ENCODE peak calls at places on chromosome 15, in nine cellular contexts. F is tibial artery, G is cardiac muscle cell, K is aorta, C is right cardiac atrium, J is brain microvascular endothelial cell, I is HL-60, X is IMR-90, N is testis. L is an unnamed sample.

GRCh38 chr15:44136991-44137477 is 58.0 kb downstream of the FRMD5 start:
- DNase-seq in G (no peak), I (no peak), F (no peak), C (no peak), N (no peak), X (no peak), K (no peak), J (no peak), L (no peak)

GRCh38 chr15:79973445-79974180 is 2.6 kb upstream of the BCL2A1 start:
- DNase-seq in G (no peak), J (no peak), F (no peak), X (no peak), N (no peak), I (no peak), K (no peak), C (no peak), L (no peak)

GRCh38 chr15:42159381-42160015 is 3.1 kb upstream of the PLA2G4F start:
- DNase-seq in I (no peak), G (peak), F (no peak), X (no peak), N (no peak), J (no peak), C (peak), K (no peak), L (no peak)

GRCh38 chr15:69060041-69060481 is 45.6 kb downstream of the NOX5 start:
- DNase-seq in K (no peak), F (no peak), X (no peak), C (peak), G (peak), J (no peak), N (peak), I (no peak), L (no peak)

GRCh38 chr15:57100136-57100539 is 181.7 kb downstream of the TCF12 start:
- DNase-seq in N (no peak), J (no peak), F (no peak), X (no peak), K (no peak), C (no peak), I (peak), G (no peak), L (no peak)

GRCh38 chr15:76903251-76903681 is 1.9 kb downstream of the SCAPER start:
- DNase-seq in N (no peak), G (peak), J (peak), X (peak), K (no peak), F (no peak), I (no peak), C (no peak), L (peak)

GRCh38 chr15:37788767-37789391 is 145.6 kb upstream of the TMCO5A start:
- DNase-seq in F (no peak), N (no peak), I (no peak), J (no peak), X (no peak), G (no peak), K (no peak), C (no peak), L (no peak)

GRCh38 chr15:32909431-32909830 is 191.6 kb downstream of the GREM1 start:
- DNase-seq in J (peak), C (no peak), G (no peak), F (no peak), N (no peak), K (no peak), I (peak), X (peak), L (no peak)

GRCh38 chr15:68644996-68645395 is 66.2 kb downstream of the CORO2B start:
- DNase-seq in G (peak), C (no peak), K (no peak), J (no peak), N (no peak), F (no peak), X (no peak), I (no peak), L (no peak)

GRCh38 chr15:39199076-39199475 is 381.8 kb upstream of the THBS1 start:
- DNase-seq in F (no peak), X (peak), G (peak), J (peak), K (no peak), N (no peak), I (no peak), C (peak), L (no peak)

GRCh38 chr15:62067448-62068044 is 769 bp downstream of the C2CD4A start:
- DNase-seq in X (no peak), F (no peak), I (no peak), N (peak), K (peak), J (no peak), C (peak), G (peak), L (peak)

GRCh38 chr15:36967929-36968328 is 132.4 kb downstream of the MEIS2 start:
- DNase-seq in K (no peak), N (no peak), X (no peak), J (no peak), F (no peak), C (no peak), I (no peak), G (no peak), L (no peak)

GRCh38 chr15:68275165-68275746 is 2.3 kb upstream of the FEM1B start:
- DNase-seq in C (no peak), K (no peak), X (peak), G (no peak), F (no peak), I (no peak), J (no peak), N (no peak), L (peak)

GRCh38 chr15:85804481-85805165 is 9.9 kb upstream of the KLHL25 start:
- DNase-seq in F (no peak), I (no peak), G (no peak), K (peak), X (no peak), J (no peak), N (no peak), C (no peak), L (no peak)

GRCh38 chr15:78449220-78449999 is 11.4 kb downstream of the IREB2 start:
- DNase-seq in J (no peak), C (no peak), F (no peak), X (no peak), G (no peak), K (no peak), N (no peak), I (no peak), L (no peak)

GRCh38 chr15:96362759-96363678 is 32.5 kb downstream of the NR2F2 start:
- DNase-seq in G (no peak), K (no peak), X (no peak), F (no peak), I (no peak), C (no peak), J (no peak), N (no peak), L (no peak)

GRCh38 chr15:74664028-74664616 is 31.7 kb downstream of the EDC3 start:
- DNase-seq in G (no peak), C (peak), K (no peak), J (peak), X (peak), N (no peak), I (no peak), F (peak), L (peak)

GRCh38 chr15:35439291-35439690 is 106.7 kb downstream of the DPH6 start:
- DNase-seq in K (no peak), J (peak), N (no peak), F (no peak), C (no peak), G (no peak), I (no peak), X (peak), L (no peak)

GRCh38 chr15:67506775-67507747 is 13.9 kb upstream of the C15orf61 start:
- DNase-seq in I (peak), C (no peak), F (no peak), X (peak), J (no peak), G (no peak), N (no peak), K (no peak), L (no peak)

GRCh38 chr15:70748281-70748747 is 15.0 kb downstream of the UACA start:
- DNase-seq in N (peak), C (peak), I (no peak), G (no peak), F (peak), K (peak), J (no peak), X (peak), L (no peak)

GRCh38 chr15:36632196-36632595 is 52.8 kb downstream of the CDIN1 start:
- DNase-seq in G (no peak), F (no peak), J (peak), I (no peak), N (no peak), C (no peak), K (no peak), X (peak), L (no peak)

GRCh38 chr15:80174017-80174746 is 21.4 kb downstream of the FAH start:
- DNase-seq in F (peak), G (no peak), K (peak), J (peak), I (no peak), C (no peak), N (peak), X (peak), L (no peak)

GRCh38 chr15:45149060-45149459 is 19.3 kb downstream of the DUOX1 start:
- DNase-seq in G (no peak), N (no peak), I (no peak), K (peak), F (no peak), X (no peak), J (no peak), C (no peak), L (no peak)

GRCh38 chr15:98881526-98882517 is 125.8 kb downstream of the PGPEP1L start:
- DNase-seq in G (peak), X (peak), J (no peak), C (peak), N (no peak), I (peak), K (no peak), F (no peak), L (peak)

GRCh38 chr15:78077053-78077859 is at the start of gene TBC1D2B:
- DNase-seq in I (no peak), X (peak), C (peak), J (no peak), K (peak), F (peak), G (peak), N (peak), L (peak)

GRCh38 chr15:77057650-77058049 is 13.3 kb downstream of the TSPAN3 start:
- DNase-seq in C (no peak), I (no peak), X (no peak), G (no peak), K (no peak), J (no peak), F (no peak), N (no peak), L (no peak)

GRCh38 chr15:40336129-40337122 is 4.3 kb downstream of the CCDC9B start:
- DNase-seq in C (no peak), X (no peak), K (no peak), G (peak), F (no peak), I (no peak), N (no peak), J (no peak), L (no peak)

GRCh38 chr15:48242015-48242414 is 35.9 kb downstream of the SLC12A1 start:
- DNase-seq in J (no peak), F (no peak), G (no peak), I (no peak), X (no peak), N (no peak), C (no peak), K (no peak), L (no peak)

GRCh38 chr15:48532938-48533337 is 112.6 kb downstream of the FBN1 start:
- DNase-seq in F (no peak), I (no peak), K (no peak), J (no peak), N (no peak), G (no peak), C (no peak), X (no peak), L (no peak)

GRCh38 chr15:44468713-44469385 is 41.4 kb downstream of the CTDSPL2 start:
- DNase-seq in J (peak), G (no peak), I (peak), F (no peak), N (no peak), X (peak), K (no peak), C (no peak), L (no peak)

GRCh38 chr15:84810073-84810840 is 6.9 kb upstream of the ALPK3 start:
- DNase-seq in K (no peak), C (no peak), X (peak), I (no peak), G (no peak), F (no peak), N (no peak), J (no peak), L (no peak)

GRCh38 chr15:25674948-25675347 is 188.2 kb downstream of the ATP10A start:
- DNase-seq in J (no peak), N (peak), G (no peak), F (peak), X (no peak), K (peak), C (peak), I (no peak), L (no peak)

DNA sequence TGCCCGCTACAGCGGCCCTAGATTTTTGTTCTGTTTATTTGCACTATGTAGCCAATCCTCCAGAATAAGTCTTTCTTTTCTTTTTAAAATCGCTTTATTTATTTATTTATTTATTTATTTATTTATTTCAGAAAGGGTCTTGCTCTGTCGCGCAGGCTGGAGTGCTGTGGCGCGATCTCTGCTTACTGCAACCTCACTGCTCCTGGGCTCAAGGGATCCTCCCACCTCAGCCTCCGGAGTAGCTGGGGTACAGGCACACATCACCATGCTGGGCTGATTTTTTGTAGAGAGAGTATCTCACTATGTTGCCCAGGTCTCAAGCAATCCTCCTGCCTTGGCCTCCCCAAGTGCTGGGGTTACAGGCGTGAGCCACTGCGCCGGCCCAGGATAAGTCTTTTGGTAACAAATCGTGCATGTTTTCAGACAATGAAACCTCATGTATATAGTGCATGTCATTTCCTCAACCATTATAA is 333 bp upstream of the MTFMT start:
- DNase-seq in I (no peak), C (no peak), X (no peak), N (no peak), K (no peak), G (no peak), J (no peak), F (no peak), L (no peak)
- H3K27ac ChIP-seq in I (no peak), C (no peak), X (no peak), N (no peak), K (no peak), G (no peak), J (no peak), F (peak), L (no peak)

GRCh38 chr15:90872481-90873184 is 4.2 kb downstream of the FURIN start:
- DNase-seq in K (no peak), C (peak), J (peak), G (no peak), N (no peak), X (peak), F (no peak), I (no peak), L (peak)
- H3K4me3 ChIP-seq in K (peak), C (peak), J (peak), G (peak), N (peak), X (peak), F (peak), I (peak), L (peak)

GRCh38 chr15:52428297-52428696 is 100.4 kb downstream of the MYO5A start:
- DNase-seq in C (no peak), G (no peak), I (no peak), K (no peak), N (no peak), X (peak), J (no peak), F (no peak), L (no peak)
- H3K27ac ChIP-seq in C (no peak), G (no peak), I (no peak), K (no peak), N (no peak), X (no peak), J (no peak), F (no peak), L (peak)

DNA sequence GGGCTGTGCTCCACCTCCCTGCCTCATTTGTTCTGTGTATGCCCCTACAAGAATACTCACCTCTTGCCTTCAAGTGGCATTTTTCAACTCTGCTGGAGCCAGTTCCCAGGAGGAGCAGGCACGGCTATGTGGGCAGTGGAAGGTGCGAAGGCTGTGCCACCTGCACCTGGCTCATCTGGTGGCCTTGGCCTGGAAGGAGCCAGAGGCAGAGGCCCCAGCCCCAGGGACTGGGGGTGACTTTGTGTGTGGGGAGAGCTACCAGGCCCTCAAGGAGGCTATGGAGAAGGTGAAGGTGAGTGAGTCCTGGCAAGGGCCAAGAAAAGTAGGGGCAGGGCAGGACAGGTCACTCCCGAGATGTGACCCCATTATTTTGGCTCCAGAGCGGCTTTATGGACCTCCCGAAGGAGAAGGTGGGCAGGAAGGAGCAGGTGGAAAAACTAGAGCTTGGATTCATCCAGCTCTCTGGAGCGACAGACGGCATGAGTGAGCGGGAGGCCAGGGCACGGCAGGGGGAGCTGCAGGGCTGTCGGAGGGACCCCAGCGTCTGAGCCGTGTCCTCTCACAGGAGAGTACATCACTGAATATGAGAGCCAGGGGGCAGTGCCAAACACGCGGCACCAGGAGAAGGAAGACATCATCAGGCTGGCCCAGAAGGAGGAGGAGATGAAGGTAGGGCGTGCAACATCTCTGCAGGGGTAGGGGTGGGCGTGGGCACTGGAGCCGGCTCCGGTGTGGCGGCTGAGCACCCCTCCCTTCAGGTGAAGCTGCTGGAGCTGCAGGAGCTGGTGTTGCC is 57.3 kb upstream of the UBE2Q2 start:
- DNase-seq in N (no peak), G (peak), C (no peak), K (no peak), I (no peak), F (no peak), X (no peak), J (no peak), L (peak)
- H3K4me3 ChIP-seq in N (no peak), G (peak), C (no peak), K (no peak), I (no peak), F (no peak), X (no peak), J (no peak), L (no peak)

DNA sequence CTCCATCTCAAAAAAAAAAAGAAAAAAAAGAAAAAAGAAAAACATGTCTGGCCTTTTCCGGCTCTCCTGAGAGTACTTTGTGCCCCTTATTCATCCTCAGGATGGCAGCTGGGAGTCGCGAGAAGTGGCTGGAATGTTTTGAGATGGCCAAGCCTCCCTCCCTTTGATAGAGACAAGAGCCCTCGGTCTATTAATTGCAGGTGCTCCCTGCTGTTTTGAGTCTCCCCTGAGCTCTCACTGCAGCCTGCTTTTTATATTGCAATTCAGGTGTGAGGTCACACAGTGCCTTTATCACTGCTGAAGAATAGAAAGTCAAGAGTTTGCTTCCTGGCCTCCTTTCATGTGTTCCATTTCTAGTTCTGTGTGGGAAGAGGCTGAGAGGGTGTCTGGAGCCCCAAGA is 10.9 kb downstream of the CA12 start:
- DNase-seq in K (no peak), G (no peak), N (no peak), J (no peak), C (no peak), I (no peak), X (no peak), F (no peak), L (no peak)
- H3K27ac ChIP-seq in K (no peak), G (no peak), N (no peak), J (no peak), C (no peak), I (no peak), X (no peak), F (no peak), L (no peak)

DNA sequence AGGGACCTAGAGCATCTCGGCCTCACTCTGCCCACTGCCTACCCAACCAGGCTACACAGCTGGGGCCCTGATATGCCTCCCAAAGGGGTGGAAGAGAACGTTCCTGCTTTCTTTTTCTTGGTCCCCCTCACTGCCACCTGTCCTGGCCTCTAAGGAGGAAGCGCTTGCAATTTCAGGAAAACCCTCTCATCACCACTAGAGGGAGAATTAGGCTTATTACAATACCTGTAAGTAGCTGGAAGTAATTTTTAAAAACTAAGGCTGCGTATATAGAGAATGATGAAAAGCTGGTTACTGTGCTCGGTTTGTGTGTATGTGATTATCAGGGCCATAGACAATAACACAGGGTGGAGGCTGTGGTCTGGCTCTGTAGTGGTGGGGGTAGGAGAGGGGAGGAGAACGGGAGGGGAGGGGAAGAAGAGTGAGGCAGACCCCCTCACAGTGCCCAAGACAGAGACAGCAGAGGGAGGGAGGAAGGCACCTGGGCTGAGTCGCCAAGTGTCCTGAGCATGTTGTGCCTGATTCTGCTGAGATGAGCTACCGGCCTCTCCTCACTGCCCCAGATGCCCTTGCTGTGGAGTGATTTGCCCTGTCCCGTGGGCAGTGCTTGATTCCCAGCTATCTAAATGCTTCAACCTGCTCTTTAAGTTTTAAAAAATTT is 3.3 kb downstream of the GABRG3 start:
- DNase-seq in I (no peak), C (no peak), K (no peak), J (no peak), X (peak), G (peak), F (no peak), N (no peak), L (peak)
- H3K4me3 ChIP-seq in I (no peak), C (no peak), K (no peak), J (no peak), X (no peak), G (no peak), F (no peak), N (no peak), L (no peak)

L was measured in hepatocyte.